ENCODE peak calls at places on chromosomes 5 and 9, in four cellular contexts. One of them, this sample, is unnamed.
A peak's percentile ranks its signal among the peaks of the same experiment; 100 is the strongest.

GRCh38 chr9:129352157-129352870 is 174.3 kb upstream of the IER5L start:
- DNase-seq in T1000: no peak
- DNase-seq in activated CD4-positive, CD25-positive, alpha-beta regulatory T cell treated with anti-CD3 and anti-CD28 coated beads, Interleukin-2, amount 50 U/mL, for 16 hours: no peak
- DNase-seq in fibroblast of pulmonary artery: no peak
- DNase-seq in this sample: no peak

GRCh38 chr5:139342423-139342723 is 719 bp downstream of the PAIP2 start:
- DNase-seq in fibroblast of pulmonary artery: no peak
- DNase-seq in activated CD4-positive, CD25-positive, alpha-beta regulatory T cell treated with anti-CD3 and anti-CD28 coated beads, Interleukin-2, amount 50 U/mL, for 16 hours: no peak
- DNase-seq in T1000: no peak
- DNase-seq in this sample: no peak

GRCh38 chr5:169980418-169981053 is at the start of gene INSYN2B:
- DNase-seq in fibroblast of pulmonary artery: peak; percentile 92
- DNase-seq in activated CD4-positive, CD25-positive, alpha-beta regulatory T cell treated with anti-CD3 and anti-CD28 coated beads, Interleukin-2, amount 50 U/mL, for 16 hours: no peak
- DNase-seq in T1000: peak; percentile 80
- DNase-seq in this sample: peak; percentile 71

GRCh38 chr5:177490992-177491391 is 6.4 kb downstream of the PDLIM7 start:
- DNase-seq in T1000: no peak
- DNase-seq in fibroblast of pulmonary artery: no peak
- DNase-seq in activated CD4-positive, CD25-positive, alpha-beta regulatory T cell treated with anti-CD3 and anti-CD28 coated beads, Interleukin-2, amount 50 U/mL, for 16 hours: no peak
- DNase-seq in this sample: no peak

GRCh38 chr5:162654661-162655406 is 587.3 kb downstream of the GABRG2 start:
- DNase-seq in T1000: no peak
- DNase-seq in activated CD4-positive, CD25-positive, alpha-beta regulatory T cell treated with anti-CD3 and anti-CD28 coated beads, Interleukin-2, amount 50 U/mL, for 16 hours: no peak
- DNase-seq in fibroblast of pulmonary artery: no peak
- DNase-seq in this sample: no peak

GRCh38 chr5:139061274-139061673 is 136.9 kb downstream of the SIL1 start:
- DNase-seq in fibroblast of pulmonary artery: peak; percentile 86
- DNase-seq in T1000: peak; percentile 5
- DNase-seq in activated CD4-positive, CD25-positive, alpha-beta regulatory T cell treated with anti-CD3 and anti-CD28 coated beads, Interleukin-2, amount 50 U/mL, for 16 hours: no peak
- DNase-seq in this sample: peak; percentile 55

GRCh38 chr9:93585259-93585658 is 8.9 kb downstream of the PHF2 start:
- DNase-seq in T1000: no peak
- DNase-seq in fibroblast of pulmonary artery: no peak
- DNase-seq in activated CD4-positive, CD25-positive, alpha-beta regulatory T cell treated with anti-CD3 and anti-CD28 coated beads, Interleukin-2, amount 50 U/mL, for 16 hours: no peak
- DNase-seq in this sample: no peak

GRCh38 chr5:126122942-126123341 is 300.3 kb upstream of the GRAMD2B start:
- DNase-seq in activated CD4-positive, CD25-positive, alpha-beta regulatory T cell treated with anti-CD3 and anti-CD28 coated beads, Interleukin-2, amount 50 U/mL, for 16 hours: no peak
- DNase-seq in fibroblast of pulmonary artery: no peak
- DNase-seq in T1000: no peak
- DNase-seq in this sample: no peak

GRCh38 chr5:45696206-45696836 is at the start of gene HCN1:
- DNase-seq in fibroblast of pulmonary artery: peak; percentile 72
- DNase-seq in activated CD4-positive, CD25-positive, alpha-beta regulatory T cell treated with anti-CD3 and anti-CD28 coated beads, Interleukin-2, amount 50 U/mL, for 16 hours: no peak
- DNase-seq in T1000: peak; percentile 86
- DNase-seq in this sample: peak; percentile 78

GRCh38 chr5:174688441-174689354 is 35.7 kb upstream of the MSX2 start:
- DNase-seq in activated CD4-positive, CD25-positive, alpha-beta regulatory T cell treated with anti-CD3 and anti-CD28 coated beads, Interleukin-2, amount 50 U/mL, for 16 hours: no peak
- DNase-seq in T1000: no peak
- DNase-seq in fibroblast of pulmonary artery: no peak
- DNase-seq in this sample: no peak

GRCh38 chr5:130096488-130096887 is 192.2 kb downstream of the CHSY3 start:
- DNase-seq in activated CD4-positive, CD25-positive, alpha-beta regulatory T cell treated with anti-CD3 and anti-CD28 coated beads, Interleukin-2, amount 50 U/mL, for 16 hours: no peak
- DNase-seq in fibroblast of pulmonary artery: no peak
- DNase-seq in T1000: no peak
- DNase-seq in this sample: no peak

GRCh38 chr5:102911973-102912372 is 156.9 kb downstream of the PAM start:
- DNase-seq in T1000: no peak
- DNase-seq in activated CD4-positive, CD25-positive, alpha-beta regulatory T cell treated with anti-CD3 and anti-CD28 coated beads, Interleukin-2, amount 50 U/mL, for 16 hours: no peak
- DNase-seq in fibroblast of pulmonary artery: peak; percentile 78
- DNase-seq in this sample: peak; percentile 78

GRCh38 chr9:85524531-85524930 is 217.2 kb downstream of the AGTPBP1 start:
- DNase-seq in activated CD4-positive, CD25-positive, alpha-beta regulatory T cell treated with anti-CD3 and anti-CD28 coated beads, Interleukin-2, amount 50 U/mL, for 16 hours: no peak
- DNase-seq in T1000: no peak
- DNase-seq in fibroblast of pulmonary artery: peak; percentile 47
- DNase-seq in this sample: no peak

GRCh38 chr5:86175224-86175623 is 442.5 kb upstream of the COX7C start:
- DNase-seq in fibroblast of pulmonary artery: no peak
- DNase-seq in activated CD4-positive, CD25-positive, alpha-beta regulatory T cell treated with anti-CD3 and anti-CD28 coated beads, Interleukin-2, amount 50 U/mL, for 16 hours: no peak
- DNase-seq in T1000: no peak
- DNase-seq in this sample: no peak

GRCh38 chr9:2414465-2414864 is 207.1 kb upstream of the VLDLR start:
- DNase-seq in T1000: no peak
- DNase-seq in fibroblast of pulmonary artery: peak; percentile 26
- DNase-seq in activated CD4-positive, CD25-positive, alpha-beta regulatory T cell treated with anti-CD3 and anti-CD28 coated beads, Interleukin-2, amount 50 U/mL, for 16 hours: no peak
- DNase-seq in this sample: peak; percentile 10

GRCh38 chr9:20658677-20659473 is 25.2 kb upstream of the FOCAD start:
- DNase-seq in T1000: peak; percentile 2
- DNase-seq in activated CD4-positive, CD25-positive, alpha-beta regulatory T cell treated with anti-CD3 and anti-CD28 coated beads, Interleukin-2, amount 50 U/mL, for 16 hours: no peak
- DNase-seq in fibroblast of pulmonary artery: peak; percentile 22
- DNase-seq in this sample: no peak

GRCh38 chr5:5617024-5617423 is 194.5 kb downstream of the ICE1 start:
- DNase-seq in activated CD4-positive, CD25-positive, alpha-beta regulatory T cell treated with anti-CD3 and anti-CD28 coated beads, Interleukin-2, amount 50 U/mL, for 16 hours: no peak
- DNase-seq in T1000: no peak
- DNase-seq in fibroblast of pulmonary artery: no peak
- DNase-seq in this sample: no peak

GRCh38 chr5:135248801-135249231 is 150.2 kb downstream of the MACROH2A1 start:
- DNase-seq in fibroblast of pulmonary artery: no peak
- DNase-seq in activated CD4-positive, CD25-positive, alpha-beta regulatory T cell treated with anti-CD3 and anti-CD28 coated beads, Interleukin-2, amount 50 U/mL, for 16 hours: no peak
- DNase-seq in T1000: no peak
- DNase-seq in this sample: no peak

GRCh38 chr9:3205421-3206095 is 320.2 kb downstream of the RFX3 start:
- DNase-seq in activated CD4-positive, CD25-positive, alpha-beta regulatory T cell treated with anti-CD3 and anti-CD28 coated beads, Interleukin-2, amount 50 U/mL, for 16 hours: no peak
- DNase-seq in fibroblast of pulmonary artery: no peak
- DNase-seq in T1000: no peak
- DNase-seq in this sample: no peak

GRCh38 chr9:136840140-136840876 is 2.0 kb upstream of the AJM1 start:
- DNase-seq in T1000: peak; percentile 41
- DNase-seq in fibroblast of pulmonary artery: no peak
- DNase-seq in activated CD4-positive, CD25-positive, alpha-beta regulatory T cell treated with anti-CD3 and anti-CD28 coated beads, Interleukin-2, amount 50 U/mL, for 16 hours: no peak
- DNase-seq in this sample: no peak

GRCh38 chr5:134437340-134438267 is 25.9 kb upstream of the CDKN2AIPNL start:
- DNase-seq in T1000: no peak
- DNase-seq in fibroblast of pulmonary artery: peak; percentile 47
- DNase-seq in activated CD4-positive, CD25-positive, alpha-beta regulatory T cell treated with anti-CD3 and anti-CD28 coated beads, Interleukin-2, amount 50 U/mL, for 16 hours: no peak
- DNase-seq in this sample: peak; percentile 37

GRCh38 chr5:150783422-150783928 is 4.9 kb downstream of the SMIM3 start:
- DNase-seq in fibroblast of pulmonary artery: peak; percentile 92
- DNase-seq in activated CD4-positive, CD25-positive, alpha-beta regulatory T cell treated with anti-CD3 and anti-CD28 coated beads, Interleukin-2, amount 50 U/mL, for 16 hours: peak; percentile 41
- DNase-seq in T1000: peak; percentile 13
- DNase-seq in this sample: no peak

GRCh38 chr5:109218767-109219166 is 191.0 kb downstream of the PJA2 start:
- DNase-seq in fibroblast of pulmonary artery: no peak
- DNase-seq in activated CD4-positive, CD25-positive, alpha-beta regulatory T cell treated with anti-CD3 and anti-CD28 coated beads, Interleukin-2, amount 50 U/mL, for 16 hours: no peak
- DNase-seq in T1000: no peak
- DNase-seq in this sample: no peak

GRCh38 chr5:77563475-77563874 is 71.4 kb upstream of the WDR41 start:
- DNase-seq in activated CD4-positive, CD25-positive, alpha-beta regulatory T cell treated with anti-CD3 and anti-CD28 coated beads, Interleukin-2, amount 50 U/mL, for 16 hours: no peak
- DNase-seq in fibroblast of pulmonary artery: peak; percentile 0
- DNase-seq in T1000: no peak
- DNase-seq in this sample: no peak

GRCh38 chr5:152193391-152194107 is 211.5 kb downstream of the NMUR2 start:
- DNase-seq in T1000: no peak
- DNase-seq in activated CD4-positive, CD25-positive, alpha-beta regulatory T cell treated with anti-CD3 and anti-CD28 coated beads, Interleukin-2, amount 50 U/mL, for 16 hours: no peak
- DNase-seq in fibroblast of pulmonary artery: no peak
- DNase-seq in this sample: no peak

GRCh38 chr9:103713631-103714030 is 380.5 kb upstream of the SMC2 start:
- DNase-seq in T1000: no peak
- DNase-seq in activated CD4-positive, CD25-positive, alpha-beta regulatory T cell treated with anti-CD3 and anti-CD28 coated beads, Interleukin-2, amount 50 U/mL, for 16 hours: no peak
- DNase-seq in fibroblast of pulmonary artery: peak; percentile 28
- DNase-seq in this sample: peak; percentile 61

GRCh38 chr9:97382099-97382718 is 29.7 kb upstream of the TDRD7 start:
- DNase-seq in T1000: no peak
- DNase-seq in fibroblast of pulmonary artery: no peak
- DNase-seq in activated CD4-positive, CD25-positive, alpha-beta regulatory T cell treated with anti-CD3 and anti-CD28 coated beads, Interleukin-2, amount 50 U/mL, for 16 hours: no peak
- DNase-seq in this sample: no peak

GRCh38 chr5:34660444-34660843 is 4.3 kb downstream of the RAI14 start:
- DNase-seq in T1000: no peak
- DNase-seq in activated CD4-positive, CD25-positive, alpha-beta regulatory T cell treated with anti-CD3 and anti-CD28 coated beads, Interleukin-2, amount 50 U/mL, for 16 hours: no peak
- DNase-seq in fibroblast of pulmonary artery: peak; percentile 92
- DNase-seq in this sample: peak; percentile 87

GRCh38 chr9:131432597-131433301 is 38.9 kb downstream of the PRRC2B start:
- DNase-seq in T1000: no peak
- DNase-seq in fibroblast of pulmonary artery: peak; percentile 82
- DNase-seq in activated CD4-positive, CD25-positive, alpha-beta regulatory T cell treated with anti-CD3 and anti-CD28 coated beads, Interleukin-2, amount 50 U/mL, for 16 hours: no peak
- DNase-seq in this sample: no peak

GRCh38 chr9:110146371-110146770 is 61.6 kb downstream of the C9orf152 start:
- DNase-seq in fibroblast of pulmonary artery: no peak
- DNase-seq in activated CD4-positive, CD25-positive, alpha-beta regulatory T cell treated with anti-CD3 and anti-CD28 coated beads, Interleukin-2, amount 50 U/mL, for 16 hours: no peak
- DNase-seq in T1000: no peak
- DNase-seq in this sample: no peak

GRCh38 chr9:113345165-113345564 is 4.2 kb upstream of the BSPRY start:
- DNase-seq in T1000: no peak
- DNase-seq in fibroblast of pulmonary artery: no peak
- DNase-seq in activated CD4-positive, CD25-positive, alpha-beta regulatory T cell treated with anti-CD3 and anti-CD28 coated beads, Interleukin-2, amount 50 U/mL, for 16 hours: no peak
- DNase-seq in this sample: no peak

GRCh38 chr5:147963948-147964693 is 57.8 kb upstream of the C5orf46 start:
- DNase-seq in activated CD4-positive, CD25-positive, alpha-beta regulatory T cell treated with anti-CD3 and anti-CD28 coated beads, Interleukin-2, amount 50 U/mL, for 16 hours: no peak
- DNase-seq in fibroblast of pulmonary artery: peak; percentile 24
- DNase-seq in T1000: no peak
- DNase-seq in this sample: no peak

GRCh38 chr9:91207481-91207888 is 154.2 kb downstream of the AUH start:
- DNase-seq in fibroblast of pulmonary artery: peak; percentile 45
- DNase-seq in activated CD4-positive, CD25-positive, alpha-beta regulatory T cell treated with anti-CD3 and anti-CD28 coated beads, Interleukin-2, amount 50 U/mL, for 16 hours: no peak
- DNase-seq in T1000: no peak
- DNase-seq in this sample: peak; percentile 13

GRCh38 chr9:4225291-4226119 is 74.4 kb downstream of the GLIS3 start:
- DNase-seq in fibroblast of pulmonary artery: peak; percentile 62
- DNase-seq in activated CD4-positive, CD25-positive, alpha-beta regulatory T cell treated with anti-CD3 and anti-CD28 coated beads, Interleukin-2, amount 50 U/mL, for 16 hours: no peak
- DNase-seq in T1000: no peak
- DNase-seq in this sample: peak; percentile 61

GRCh38 chr5:90888511-90889324 is 330.1 kb downstream of the ADGRV1 start:
- DNase-seq in fibroblast of pulmonary artery: peak; percentile 50
- DNase-seq in T1000: no peak
- DNase-seq in activated CD4-positive, CD25-positive, alpha-beta regulatory T cell treated with anti-CD3 and anti-CD28 coated beads, Interleukin-2, amount 50 U/mL, for 16 hours: no peak
- DNase-seq in this sample: peak; percentile 93

GRCh38 chr5:107248065-107248695 is 422.6 kb downstream of the EFNA5 start:
- DNase-seq in activated CD4-positive, CD25-positive, alpha-beta regulatory T cell treated with anti-CD3 and anti-CD28 coated beads, Interleukin-2, amount 50 U/mL, for 16 hours: no peak
- DNase-seq in T1000: no peak
- DNase-seq in fibroblast of pulmonary artery: peak; percentile 79
- DNase-seq in this sample: peak; percentile 7